ENCODE peak calls at places on chromosomes 5 and 9, in eight cellular contexts. B, Y, J, A, R, M, V and C are unnamed samples.
A peak's percentile ranks its signal among the peaks of the same experiment; 100 is the strongest.

GRCh38 chr9:2559212-2560152 is 62.1 kb upstream of the VLDLR start:
- DNase-seq in B (peak; percentile 4), Y (no peak), J (peak; percentile 68), A (peak; percentile 48), R (no peak), M (peak; percentile 56), V (peak; percentile 39), C (no peak)

GRCh38 chr5:92899611-92900010 is 681.4 kb downstream of the NR2F1-AS1 start:
- DNase-seq in B (no peak), Y (no peak), J (no peak), A (no peak), R (no peak), M (no peak), V (no peak), C (no peak)

GRCh38 chr5:88515881-88516819 is 247.5 kb upstream of the TMEM161B start:
- DNase-seq in B (no peak), Y (peak; percentile 20), J (no peak), A (peak; percentile 69), R (no peak), M (no peak), V (no peak), C (no peak)

GRCh38 chr9:15837079-15837679 is 284.3 kb downstream of the CCDC171 start:
- DNase-seq in B (no peak), Y (peak; percentile 79), J (peak; percentile 39), A (no peak), R (peak; percentile 70), M (peak; percentile 50), V (peak; percentile 45), C (peak; percentile 34)

GRCh38 chr5:148261221-148261620 is 7.4 kb upstream of the SPINK13 start:
- DNase-seq in B (no peak), Y (no peak), J (no peak), A (no peak), R (no peak), M (no peak), V (no peak), C (no peak)

GRCh38 chr5:150142800-150143724 is 12.6 kb downstream of the PDGFRB start:
- DNase-seq in B (no peak), Y (no peak), J (peak; percentile 88), A (peak; percentile 65), R (no peak), M (peak; percentile 76), V (peak; percentile 20), C (no peak)

GRCh38 chr5:3214838-3215374 is 380.7 kb upstream of the IRX1 start:
- DNase-seq in B (no peak), Y (no peak), J (no peak), A (no peak), R (no peak), M (no peak), V (no peak), C (no peak)

GRCh38 chr5:94113-94892 is 2.3 kb downstream of the PLEKHG4B start:
- DNase-seq in B (no peak), Y (no peak), J (no peak), A (no peak), R (no peak), M (no peak), V (no peak), C (no peak)

GRCh38 chr9:34437006-34437925 is 21.1 kb downstream of the FAM219A start:
- DNase-seq in B (peak; percentile 21), Y (peak; percentile 73), J (peak; percentile 62), A (peak; percentile 50), R (peak; percentile 85), M (peak; percentile 85), V (peak; percentile 43), C (peak; percentile 75)

GRCh38 chr5:111028865-111029264 is 42.6 kb upstream of the TSLP start:
- DNase-seq in B (no peak), Y (no peak), J (no peak), A (no peak), R (no peak), M (no peak), V (no peak), C (no peak)

GRCh38 chr9:118302721-118303120 is 598.5 kb downstream of the TLR4 start:
- DNase-seq in B (no peak), Y (no peak), J (no peak), A (no peak), R (no peak), M (no peak), V (no peak), C (no peak)

GRCh38 chr9:35652829-35653209 is 2.1 kb upstream of the SIT1 start:
- DNase-seq in B (no peak), Y (no peak), J (no peak), A (no peak), R (no peak), M (peak; percentile 44), V (no peak), C (no peak)

GRCh38 chr5:90792725-90793124 is 234.1 kb downstream of the ADGRV1 start:
- DNase-seq in B (no peak), Y (no peak), J (no peak), A (no peak), R (no peak), M (no peak), V (no peak), C (no peak)

GRCh38 chr5:42756630-42757601 is at the start of gene CCDC152:
- DNase-seq in B (no peak), Y (no peak), J (no peak), A (no peak), R (no peak), M (peak; percentile 43), V (peak; percentile 81), C (no peak)

GRCh38 chr5:160390787-160391696 is 8.8 kb downstream of the FAM200C start:
- DNase-seq in B (no peak), Y (no peak), J (no peak), A (no peak), R (peak; percentile 63), M (no peak), V (no peak), C (peak; percentile 52)

GRCh38 chr5:36724429-36725332 is 118.3 kb downstream of the SLC1A3 start:
- DNase-seq in B (no peak), Y (no peak), J (peak; percentile 37), A (no peak), R (peak; percentile 95), M (peak; percentile 86), V (no peak), C (peak; percentile 95)

GRCh38 chr9:96621619-96622018 is 2.0 kb upstream of the CDC14B start:
- DNase-seq in B (no peak), Y (no peak), J (no peak), A (peak; percentile 45), R (no peak), M (no peak), V (no peak), C (peak; percentile 43)

GRCh38 chr5:148033138-148033537 is 30.6 kb upstream of the SPINK5 start:
- DNase-seq in B (no peak), Y (no peak), J (no peak), A (no peak), R (no peak), M (no peak), V (no peak), C (no peak)

GRCh38 chr5:115875447-115875846 is 33.7 kb downstream of the AP3S1 start:
- DNase-seq in B (no peak), Y (no peak), J (no peak), A (no peak), R (no peak), M (no peak), V (no peak), C (no peak)